ENCODE peak calls at places on chromosome 10, in five cellular contexts. L is prostate gland, I is body of pancreas, M is upper lobe of left lung, D is psoas muscle. Y is an unnamed sample. For H3K4me1, the result is how much of the 10 kb centered on the place peaks cover.

GRCh38 chr10:99532687-99533495 is at the start of gene NKX2-3:
- DNase-seq in I (peak), M (peak), L (no peak), D (peak), Y (no peak)

GRCh38 chr10:128854965-128855364 is 612.1 kb upstream of the MGMT start:
- DNase-seq in D (peak), M (peak), L (peak), I (peak), Y (peak)

GRCh38 chr10:112209534-112210200 is 26.1 kb upstream of the GPAM start:
- DNase-seq in D (no peak), M (no peak), I (no peak), L (no peak), Y (no peak)

GRCh38 chr10:9786101-9786500 is 1231.6 kb upstream of the CELF2 start:
- DNase-seq in M (no peak), L (no peak), I (no peak), D (no peak), Y (peak)

GRCh38 chr10:7546365-7546967 is 120.3 kb downstream of the ITIH5 start:
- DNase-seq in I (no peak), M (no peak), D (no peak), L (no peak), Y (no peak)

GRCh38 chr10:104483582-104483981 is 129.9 kb downstream of the CFAP58 start:
- DNase-seq in L (no peak), D (no peak), M (no peak), I (peak), Y (no peak)

GRCh38 chr10:109866995-109867635 is 56.2 kb downstream of the XPNPEP1 start:
- DNase-seq in M (no peak), D (no peak), I (peak), L (no peak), Y (no peak)

GRCh38 chr10:59907918-59908807 is 1.8 kb upstream of the CCDC6 start:
- DNase-seq in I (peak), M (peak), D (peak), L (peak), Y (peak)

GRCh38 chr10:109205929-109206585 is 717.3 kb downstream of the XPNPEP1 start:
- DNase-seq in M (no peak), D (no peak), L (no peak), I (no peak), Y (peak)

DNA sequence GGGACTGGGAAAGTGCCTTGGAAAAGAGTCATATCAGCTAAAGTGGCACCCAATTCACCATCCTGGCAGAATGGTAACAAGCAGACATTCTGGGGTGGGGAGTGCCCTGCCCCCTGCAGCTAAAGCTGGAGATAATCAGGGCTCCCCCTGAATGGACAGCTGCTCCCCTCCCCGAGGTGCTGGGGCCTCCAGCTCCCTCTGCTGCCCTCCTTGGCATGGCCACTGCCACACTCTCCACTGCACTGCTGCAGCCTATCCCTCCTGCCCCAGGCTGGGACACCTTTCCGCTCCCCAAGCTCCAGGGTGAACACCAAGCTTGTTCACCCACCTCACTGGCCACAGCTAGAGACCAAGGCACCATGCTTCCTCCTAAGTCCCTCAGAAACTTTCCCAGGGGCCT is 9.8 kb upstream of the PARD3 start:
- DNase-seq in D (no peak), I (no peak), M (no peak), L (no peak), Y (no peak)
- TF ChIP-seq CTCF in D (peak), I (peak), M (no peak), L (no peak), Y (peak)

DNA sequence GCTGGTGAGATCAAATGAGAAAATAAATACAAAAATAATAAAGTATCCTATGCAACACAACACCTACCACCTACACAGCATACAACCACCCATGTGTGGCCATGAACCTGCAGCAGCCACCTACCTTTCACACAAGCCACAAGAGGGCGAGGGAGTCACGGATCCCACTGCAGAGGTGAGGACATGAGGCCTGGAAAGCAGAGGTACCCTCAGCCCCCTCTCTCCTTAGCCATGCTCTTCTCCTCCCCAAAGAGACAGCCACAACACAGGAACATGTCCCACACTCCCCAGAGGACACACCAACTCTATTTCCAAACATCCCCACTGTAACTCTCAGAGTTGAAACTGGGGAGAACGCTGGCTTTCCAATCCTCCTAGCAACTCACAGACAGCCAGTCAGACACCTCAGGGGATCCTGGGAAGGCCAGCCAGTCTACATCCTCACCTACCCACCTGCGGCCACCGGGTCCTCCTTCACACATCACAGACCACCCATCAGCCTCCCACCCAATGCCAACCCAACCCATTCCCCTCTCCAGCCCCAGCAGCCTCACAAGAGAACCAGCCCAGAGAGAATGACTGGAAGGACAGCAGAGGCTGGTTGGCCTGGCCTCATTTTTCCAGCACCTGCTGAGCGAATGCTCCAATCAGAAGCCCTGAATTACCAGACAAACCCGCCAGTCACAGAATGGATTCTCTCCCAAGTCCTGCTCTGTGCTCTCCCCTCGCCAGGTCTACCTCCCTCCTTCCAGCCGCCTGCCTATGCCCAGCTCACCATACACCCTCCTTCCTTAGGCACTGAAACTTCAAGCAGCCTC is 18.4 kb downstream of the DLG5 start:
- DNase-seq in D (no peak), L (no peak), I (no peak), M (no peak), Y (no peak)
- H3K4me1 ChIP-seq in D (under half), L (under half), I (under half), M (under half), Y (under half)

GRCh38 chr10:77631241-77631640 is 6.4 kb downstream of the KCNMA1 start:
- DNase-seq in I (no peak), M (no peak), D (no peak), L (no peak), Y (no peak)
- TF ChIP-seq CTCF in I (no peak), M (no peak), D (no peak), L (no peak), Y (no peak)

DNA sequence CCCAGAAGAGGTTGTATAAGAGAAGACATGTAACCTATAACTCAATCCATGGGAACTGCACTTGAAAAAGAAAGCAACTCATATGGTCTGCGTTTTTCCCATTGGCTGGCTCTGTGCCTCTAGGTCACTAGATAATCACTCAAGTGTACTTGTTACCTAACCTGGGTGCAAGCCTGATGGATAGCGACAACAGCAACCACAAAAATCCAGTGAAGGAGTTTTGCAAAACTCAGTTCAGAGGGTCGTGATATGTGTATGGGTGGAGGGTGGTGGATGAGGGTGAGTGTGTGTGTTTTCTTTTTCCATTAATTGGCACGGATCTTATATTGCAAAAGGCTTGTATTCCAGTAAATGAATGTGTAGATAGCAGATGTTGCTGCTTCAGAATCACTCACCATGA is 287.0 kb upstream of the DKK1 start:
- DNase-seq in M (no peak), D (no peak), I (no peak), L (no peak), Y (no peak)
- H3K4me1 ChIP-seq in M (under half), D (under half), I (under half), L (under half), Y (under half)

GRCh38 chr10:74760042-74760979 is 66.1 kb upstream of the KAT6B start:
- DNase-seq in I (no peak), L (no peak), D (no peak), M (no peak), Y (no peak)
- TF ChIP-seq CTCF in I (no peak), L (no peak), D (no peak), M (no peak), Y (no peak)

GRCh38 chr10:81594991-81595390 is 280.0 kb upstream of the NRG3 start:
- DNase-seq in D (no peak), M (no peak), I (no peak), L (no peak), Y (no peak)
- H3K4me1 ChIP-seq in D (under half), M (under half), I (under half), L (under half), Y (under half)

GRCh38 chr10:88127266-88127665 is 263.8 kb downstream of the PTEN start:
- DNase-seq in I (no peak), L (no peak), D (no peak), M (no peak), Y (no peak)

GRCh38 chr10:88130912-88131311 is 267.5 kb downstream of the PTEN start:
- DNase-seq in L (no peak), I (no peak), D (no peak), M (no peak), Y (no peak)

GRCh38 chr10:88127766-88128165 is 264.3 kb downstream of the PTEN start:
- DNase-seq in D (no peak), I (no peak), M (no peak), L (no peak), Y (no peak)

GRCh38 chr10:88129013-88129412 is 265.6 kb downstream of the PTEN start:
- DNase-seq in M (peak), I (no peak), L (no peak), D (no peak), Y (no peak)

GRCh38 chr10:88131561-88132139 is 268.2 kb downstream of the PTEN start:
- DNase-seq in D (peak), L (peak), I (peak), M (peak), Y (peak)
- TF ChIP-seq CTCF in D (peak), L (no peak), I (peak), M (no peak), Y (peak)

DNA sequence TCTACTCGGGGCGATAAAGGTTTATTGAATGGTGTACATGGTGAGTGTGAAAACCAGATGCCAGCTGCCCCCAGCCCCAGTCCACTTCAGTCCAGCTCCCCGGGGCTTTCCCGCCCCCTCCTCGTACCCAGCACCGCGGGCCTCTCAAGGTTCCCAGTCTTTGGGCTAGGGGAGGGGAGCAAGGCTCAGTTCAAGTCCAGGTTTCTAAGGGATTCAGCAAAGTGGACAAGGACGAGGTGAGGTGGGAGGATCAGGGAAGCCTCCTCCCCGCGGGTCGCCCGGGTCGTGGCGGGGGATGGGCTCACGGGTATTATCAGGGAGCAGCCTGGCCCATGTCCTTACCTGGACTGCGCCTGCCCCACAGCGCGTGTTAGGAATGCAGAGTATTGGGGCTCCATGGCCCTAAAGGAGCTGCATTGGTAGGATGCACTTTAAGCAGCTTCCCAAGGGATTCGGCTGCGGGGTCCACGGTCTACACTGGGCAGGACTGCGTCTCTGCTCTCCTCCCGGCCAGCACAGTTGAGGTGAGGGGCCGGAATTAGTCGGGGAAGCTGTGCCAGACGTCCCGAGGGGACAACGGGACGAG is 541 bp upstream of the PFKFB3 start:
- DNase-seq in D (no peak), M (no peak), I (no peak), L (no peak), Y (no peak)
- H3K4me1 ChIP-seq in D (under half), M (under half), I (half or more), L (under half), Y (under half)

GRCh38 chr10:115441907-115442520 is 348.8 kb downstream of the ATRNL1 start:
- DNase-seq in I (no peak), L (no peak), D (no peak), M (no peak), Y (no peak)
- TF ChIP-seq CTCF in I (no peak), L (no peak), D (no peak), M (no peak), Y (no peak)

GRCh38 chr10:42930516-42931205 is 146.2 kb upstream of the RET start:
- DNase-seq in I (no peak), L (no peak), M (no peak), D (no peak), Y (no peak)

GRCh38 chr10:42929236-42929635 is 146.6 kb downstream of the BMS1 start:
- DNase-seq in I (no peak), M (no peak), L (no peak), D (no peak), Y (no peak)

GRCh38 chr10:42928064-42928463 is 145.5 kb downstream of the BMS1 start:
- DNase-seq in I (no peak), D (no peak), L (no peak), M (no peak), Y (no peak)

GRCh38 chr10:42932116-42932515 is 144.8 kb upstream of the RET start:
- DNase-seq in I (no peak), L (no peak), M (no peak), D (no peak), Y (no peak)

GRCh38 chr10:42929993-42930392 is 146.9 kb upstream of the RET start:
- DNase-seq in M (no peak), L (no peak), D (no peak), I (no peak), Y (no peak)
- H3K4me1 ChIP-seq in M (under half), L (under half), D (under half), I (under half), Y (under half)

Y was measured in foreskin keratinocyte.